ENCODE peak calls at places on chromosome 14, in six cellular contexts. N is left lung; K is coronary artery; S is neural progenitor cell; A is HCT116; R is CD4-positive, alpha-beta memory T cell. J is an unnamed sample.

GRCh38 chr14:98994571-98994970 is 277.4 kb downstream of the BCL11B start:
- DNase-seq in N (no peak), A (no peak), K (no peak), R (no peak), S (no peak), J (no peak)

GRCh38 chr14:77110286-77110685 is 12.2 kb downstream of the CIPC start:
- DNase-seq in K (no peak), R (no peak), A (no peak), S (no peak), N (no peak), J (no peak)

GRCh38 chr14:51396222-51396815 is 156.3 kb downstream of the TMX1 start:
- DNase-seq in R (no peak), S (no peak), K (no peak), N (no peak), A (no peak), J (no peak)

GRCh38 chr14:51805541-51805940 is 54.9 kb upstream of the GNG2 start:
- DNase-seq in A (no peak), R (no peak), N (no peak), K (no peak), S (no peak), J (peak)

GRCh38 chr14:29724991-29725390 is 202.7 kb downstream of the PRKD1 start:
- DNase-seq in R (no peak), S (peak), N (no peak), A (no peak), K (no peak), J (no peak)

GRCh38 chr14:51845811-51846210 is 14.6 kb upstream of the GNG2 start:
- DNase-seq in R (no peak), A (no peak), N (no peak), K (no peak), S (no peak), J (no peak)

GRCh38 chr14:58298477-58298879 is at the start of gene ARID4A:
- DNase-seq in N (peak), S (no peak), A (no peak), R (no peak), K (peak), J (no peak)

GRCh38 chr14:58919262-58919661 is 269.2 kb upstream of the DAAM1 start:
- DNase-seq in A (no peak), R (no peak), K (no peak), S (peak), N (no peak), J (peak)

GRCh38 chr14:102955636-102956035 is 33.2 kb downstream of the AMN start:
- DNase-seq in N (no peak), R (no peak), K (no peak), A (no peak), S (no peak), J (no peak)

GRCh38 chr14:76351941-76352340 is 24.0 kb upstream of the ESRRB start:
- DNase-seq in N (no peak), A (no peak), R (no peak), K (no peak), S (no peak), J (no peak)

GRCh38 chr14:52553671-52554575 is 1.3 kb downstream of the GPR137C start:
- DNase-seq in R (peak), K (peak), A (peak), N (peak), S (peak), J (peak)

GRCh38 chr14:56490379-56490778 is 89.2 kb upstream of the TMEM260 start:
- DNase-seq in R (no peak), K (no peak), S (peak), N (no peak), A (peak), J (peak)

GRCh38 chr14:23665302-23666016 is 29.3 kb downstream of the DHRS2 start:
- DNase-seq in R (no peak), N (no peak), S (no peak), A (no peak), K (no peak), J (no peak)

GRCh38 chr14:40010961-40011360 is 578.7 kb upstream of the FBXO33 start:
- DNase-seq in N (no peak), K (no peak), A (no peak), R (no peak), S (no peak), J (no peak)

GRCh38 chr14:20486700-20487401 is 17.6 kb downstream of the PNP start:
- DNase-seq in N (no peak), K (no peak), S (no peak), A (no peak), R (no peak), J (no peak)

GRCh38 chr14:20490563-20490962 is 14.8 kb upstream of the RNASE10 start:
- DNase-seq in N (no peak), K (no peak), R (no peak), A (no peak), S (no peak), J (no peak)

GRCh38 chr14:20487402-20487742 is 18.0 kb upstream of the RNASE10 start:
- DNase-seq in A (no peak), K (no peak), R (no peak), S (no peak), N (no peak), J (no peak)

GRCh38 chr14:20492486-20492885 is 12.9 kb upstream of the RNASE10 start:
- DNase-seq in N (no peak), R (no peak), S (no peak), K (no peak), A (no peak), J (no peak)

DNA sequence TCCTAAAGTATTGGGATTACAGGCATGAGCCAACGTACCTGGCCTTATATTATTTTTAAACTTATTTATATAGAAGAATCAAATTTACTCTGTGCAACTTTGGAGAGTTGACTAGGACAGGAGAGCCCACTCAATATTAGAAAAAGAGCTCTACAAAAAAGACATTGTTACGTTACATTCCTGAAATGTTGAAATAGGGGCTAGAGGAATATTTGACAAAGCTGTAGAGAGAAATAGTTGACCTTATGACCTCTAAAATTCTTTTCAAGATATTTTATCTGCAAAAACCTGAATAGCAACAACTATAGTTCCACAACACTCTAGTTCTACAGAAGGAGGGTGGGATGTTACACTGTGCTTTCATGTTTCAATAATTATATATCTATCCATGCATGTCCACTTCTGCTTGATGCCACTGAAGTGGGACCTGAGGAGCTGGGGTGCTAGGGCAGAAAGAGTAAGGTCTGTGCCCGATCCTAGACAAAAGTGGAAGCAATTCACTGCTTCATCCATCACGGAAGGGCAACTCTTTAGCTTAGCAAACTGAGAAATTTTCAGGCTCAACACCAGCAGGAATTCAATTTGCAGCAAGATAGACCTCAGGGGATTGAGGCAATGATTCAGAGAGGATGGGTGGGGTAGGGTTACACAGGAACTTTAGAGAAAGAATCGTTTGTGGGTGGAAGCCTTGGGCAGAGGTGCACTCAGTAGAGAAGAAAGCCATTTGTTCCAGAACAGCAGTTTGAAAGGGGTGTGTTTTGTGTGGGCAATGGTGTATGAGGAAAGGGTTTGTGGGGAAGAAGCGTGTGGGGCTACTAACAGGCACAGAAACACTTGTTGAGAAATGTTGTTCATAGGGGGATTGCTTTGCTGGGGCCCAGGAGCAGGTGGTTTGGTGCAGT is 16.0 kb upstream of the RNASE10 start:
- DNase-seq in S (no peak), K (no peak), R (peak), N (no peak), A (no peak), J (no peak)
- H3K4me3 ChIP-seq in S (no peak), K (no peak), R (peak), N (no peak), A (no peak), J (no peak)

GRCh38 chr14:31230559-31230958 is 23.0 kb upstream of the HECTD1 start:
- DNase-seq in A (no peak), R (no peak), K (no peak), S (no peak), N (no peak), J (no peak)
- H3K27ac ChIP-seq in A (no peak), R (no peak), K (no peak), S (no peak), N (peak), J (no peak)

DNA sequence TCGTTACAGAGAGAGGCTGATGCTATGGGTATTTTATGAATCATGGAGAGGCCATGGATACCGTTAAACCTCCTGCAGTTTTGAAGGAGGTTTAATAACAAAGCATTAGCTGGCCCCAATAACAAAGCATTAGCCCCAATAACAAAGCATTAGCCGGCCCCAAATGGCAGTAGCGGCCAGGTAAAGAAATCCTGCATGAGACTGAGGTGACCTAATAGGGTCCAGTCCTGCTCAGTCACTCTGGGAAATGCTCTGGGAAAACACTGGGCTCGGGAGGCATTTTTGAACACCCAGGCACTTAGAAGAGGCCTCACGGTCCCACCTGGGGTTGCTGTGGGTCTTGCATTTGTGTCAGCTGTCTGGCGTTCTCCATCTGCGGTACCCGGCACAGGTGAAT is 776 bp upstream of the RIN3 start:
- DNase-seq in K (peak), A (no peak), N (no peak), R (no peak), S (no peak), J (no peak)
- H3K4me3 ChIP-seq in K (peak), A (peak), N (peak), R (peak), S (peak), J (peak)

DNA sequence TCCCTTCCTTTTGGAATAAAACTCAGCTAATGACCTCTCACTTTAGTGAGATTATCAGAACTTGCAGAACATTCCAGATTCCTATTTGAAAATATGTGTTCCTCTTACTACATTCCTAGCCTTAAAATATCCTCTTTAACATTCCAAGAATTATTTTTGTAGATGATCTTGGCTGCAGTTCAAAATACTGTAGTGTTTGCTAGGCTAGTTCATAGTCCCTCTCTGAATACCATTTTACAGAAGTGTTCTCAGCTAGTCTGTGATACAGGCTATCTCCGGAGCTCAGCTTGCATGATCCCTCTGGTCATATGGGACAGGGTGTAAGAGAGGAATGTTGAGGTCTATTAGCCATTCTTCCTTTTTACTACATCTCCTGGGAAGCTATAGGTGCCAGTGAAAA is 17.6 kb upstream of the GPR33 start:
- DNase-seq in N (no peak), S (no peak), R (no peak), A (no peak), K (no peak), J (no peak)
- H3K27ac ChIP-seq in N (no peak), S (no peak), R (no peak), A (no peak), K (no peak), J (no peak)

DNA sequence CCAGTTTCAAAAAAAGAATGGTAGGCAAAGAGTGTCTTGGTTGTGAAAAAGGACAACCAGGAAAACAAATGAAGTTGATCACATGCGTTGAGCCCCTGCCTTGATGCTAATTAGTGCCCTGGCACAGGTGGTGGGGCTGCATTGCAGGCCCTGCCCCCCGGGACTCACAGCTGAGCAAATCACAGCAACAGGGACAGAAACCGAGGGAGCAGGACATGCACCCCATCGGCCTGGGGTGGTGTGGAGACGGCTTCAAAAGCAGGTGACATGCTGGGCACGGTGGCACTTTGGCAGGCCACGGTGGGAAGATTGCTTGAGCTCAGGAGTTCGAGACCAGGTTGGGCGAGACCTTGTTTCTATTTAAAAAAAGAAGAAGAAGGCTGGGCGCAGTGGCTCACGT is 1.1 kb upstream of the PAPLN start:
- DNase-seq in A (no peak), K (peak), S (peak), R (no peak), N (no peak), J (no peak)
- H3K4me3 ChIP-seq in A (no peak), K (no peak), S (peak), R (no peak), N (no peak), J (no peak)

GRCh38 chr14:106513302-106513701 is 986.9 kb downstream of the TMEM121 start:
- DNase-seq in N (no peak), S (no peak), A (no peak), R (no peak), K (no peak), J (no peak)
- H3K27ac ChIP-seq in N (no peak), S (no peak), A (no peak), R (no peak), K (no peak), J (no peak)

GRCh38 chr14:94646481-94646880 is 34.3 kb downstream of the SERPINA3 start:
- DNase-seq in A (peak), N (no peak), K (no peak), R (no peak), S (no peak), J (peak)
- H3K4me3 ChIP-seq in A (no peak), N (no peak), K (no peak), R (no peak), S (no peak), J (no peak)

GRCh38 chr14:88597601-88598000 is 34.8 kb downstream of the ZC3H14 start:
- DNase-seq in N (no peak), K (no peak), R (no peak), S (no peak), A (no peak), J (no peak)

GRCh38 chr14:88598097-88598675 is 35.3 kb downstream of the ZC3H14 start:
- DNase-seq in A (no peak), R (no peak), S (no peak), K (no peak), N (no peak), J (no peak)

GRCh38 chr14:88599761-88600439 is 37.1 kb downstream of the ZC3H14 start:
- DNase-seq in A (no peak), K (no peak), S (no peak), N (no peak), R (no peak), J (no peak)

GRCh38 chr14:88597038-88597437 is 34.2 kb downstream of the ZC3H14 start:
- DNase-seq in K (no peak), A (no peak), R (no peak), S (no peak), N (no peak), J (no peak)

DNA sequence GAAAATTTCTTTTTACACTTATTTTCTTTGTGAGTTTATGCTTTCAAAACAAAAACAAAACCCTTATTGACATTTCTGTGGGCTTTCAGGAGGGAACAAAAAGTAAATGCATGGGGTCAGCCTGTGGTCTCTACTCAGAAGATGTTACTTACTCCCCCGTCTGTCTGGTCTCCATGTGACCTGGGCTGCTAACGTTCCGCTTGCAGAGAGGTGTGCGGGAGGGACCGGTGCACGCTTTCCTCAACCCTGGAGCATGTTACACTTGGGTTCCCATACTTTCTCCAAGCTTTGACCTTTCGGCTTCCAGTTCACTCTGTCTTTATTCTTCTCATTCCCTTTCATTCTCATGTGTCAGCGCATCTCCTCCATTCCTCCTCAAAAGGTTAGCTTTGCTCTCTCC is 36.5 kb downstream of the ZC3H14 start:
- DNase-seq in N (no peak), A (no peak), S (no peak), K (no peak), R (no peak), J (no peak)
- H3K27ac ChIP-seq in N (no peak), A (no peak), S (no peak), K (no peak), R (peak), J (no peak)

GRCh38 chr14:104665663-104666522 is 23.5 kb upstream of the INF2 start:
- DNase-seq in K (no peak), N (no peak), S (peak), A (peak), R (peak), J (no peak)
- H3K4me3 ChIP-seq in K (no peak), N (no peak), S (no peak), A (peak), R (no peak), J (no peak)

DNA sequence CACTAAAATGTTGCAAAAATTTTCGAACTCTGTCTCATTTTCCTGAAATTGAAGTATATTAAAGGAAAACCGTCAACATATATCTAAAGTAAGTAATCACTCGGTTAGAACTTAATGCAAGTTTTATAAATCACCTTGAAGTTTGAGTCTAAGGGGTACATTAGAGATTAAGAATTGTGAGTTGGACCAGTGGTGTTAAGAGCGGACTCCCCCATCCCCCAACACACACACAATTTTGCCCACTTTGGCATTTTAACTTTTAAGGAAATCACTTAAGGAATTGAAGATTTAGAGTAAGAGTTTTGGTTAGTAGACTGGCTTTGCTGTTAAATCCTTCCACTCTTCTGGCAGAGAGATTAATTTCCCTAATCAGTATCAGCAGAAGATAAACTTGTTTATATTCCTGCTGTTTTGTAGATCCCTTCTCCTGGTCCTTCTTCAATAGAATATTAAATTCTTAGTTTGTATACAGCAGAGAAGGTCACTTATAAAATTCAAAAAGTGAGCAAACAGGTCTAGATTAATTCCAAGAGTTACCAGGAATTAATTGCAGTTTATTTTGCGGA is 1.5 kb downstream of the HIF1A start:
- DNase-seq in A (no peak), K (no peak), N (no peak), R (no peak), S (no peak), J (no peak)
- H3K27ac ChIP-seq in A (no peak), K (peak), N (peak), R (peak), S (peak), J (peak)